ENCODE peak calls at places on chromosomes 3 and 15, in five cellular contexts. S is A549, A is adrenal gland, T is adipocyte, E is uterus. H is an unnamed sample.
A peak's percentile ranks its signal among the peaks of the same experiment; 100 is the strongest.

GRCh38 chr3:24254649-24255048 is 240.0 kb downstream of the THRB start:
- DNase-seq in S (no peak), A (no peak), T (peak; percentile 75), E (no peak), H (no peak)

GRCh38 chr3:18153571-18154173 is 271.5 kb downstream of the SATB1 start:
- DNase-seq in S (peak; percentile 86), A (no peak), T (peak; percentile 84), E (no peak), H (no peak)

GRCh38 chr15:45100884-45101622 is 12.9 kb downstream of the DUOX2 start:
- DNase-seq in S (no peak), A (no peak), T (no peak), E (no peak), H (no peak)

GRCh38 chr15:69156726-69157381 is 3.6 kb upstream of the GLCE start:
- DNase-seq in S (no peak), A (no peak), T (no peak), E (no peak), H (no peak)

GRCh38 chr15:78927077-78927790 is 17.6 kb downstream of the CTSH start:
- DNase-seq in S (no peak), A (no peak), T (no peak), E (no peak), H (no peak)

GRCh38 chr15:60351066-60351465 is 46.7 kb downstream of the ANXA2 start:
- DNase-seq in S (peak; percentile 28), A (no peak), T (no peak), E (no peak), H (no peak)

GRCh38 chr3:193884652-193885051 is 251.3 kb upstream of the HES1 start:
- DNase-seq in S (no peak), A (no peak), T (no peak), E (no peak), H (no peak)

GRCh38 chr3:33883538-33884203 is 85.2 kb downstream of the PDCD6IP start:
- DNase-seq in S (peak; percentile 33), A (no peak), T (peak; percentile 83), E (no peak), H (no peak)

GRCh38 chr3:177598110-177598833 is 401.0 kb upstream of the TBL1XR1 start:
- DNase-seq in S (no peak), A (no peak), T (no peak), E (no peak), H (no peak)
- H3K4me1 ChIP-seq in S (peaks cover 60% of the 10 kb centered on the region), A (peaks cover 43% of the 10 kb centered on the region), T (peaks cover 55% of the 10 kb centered on the region), E (peaks cover 7% of the 10 kb centered on the region), H (peaks cover 67% of the 10 kb centered on the region)

DNA sequence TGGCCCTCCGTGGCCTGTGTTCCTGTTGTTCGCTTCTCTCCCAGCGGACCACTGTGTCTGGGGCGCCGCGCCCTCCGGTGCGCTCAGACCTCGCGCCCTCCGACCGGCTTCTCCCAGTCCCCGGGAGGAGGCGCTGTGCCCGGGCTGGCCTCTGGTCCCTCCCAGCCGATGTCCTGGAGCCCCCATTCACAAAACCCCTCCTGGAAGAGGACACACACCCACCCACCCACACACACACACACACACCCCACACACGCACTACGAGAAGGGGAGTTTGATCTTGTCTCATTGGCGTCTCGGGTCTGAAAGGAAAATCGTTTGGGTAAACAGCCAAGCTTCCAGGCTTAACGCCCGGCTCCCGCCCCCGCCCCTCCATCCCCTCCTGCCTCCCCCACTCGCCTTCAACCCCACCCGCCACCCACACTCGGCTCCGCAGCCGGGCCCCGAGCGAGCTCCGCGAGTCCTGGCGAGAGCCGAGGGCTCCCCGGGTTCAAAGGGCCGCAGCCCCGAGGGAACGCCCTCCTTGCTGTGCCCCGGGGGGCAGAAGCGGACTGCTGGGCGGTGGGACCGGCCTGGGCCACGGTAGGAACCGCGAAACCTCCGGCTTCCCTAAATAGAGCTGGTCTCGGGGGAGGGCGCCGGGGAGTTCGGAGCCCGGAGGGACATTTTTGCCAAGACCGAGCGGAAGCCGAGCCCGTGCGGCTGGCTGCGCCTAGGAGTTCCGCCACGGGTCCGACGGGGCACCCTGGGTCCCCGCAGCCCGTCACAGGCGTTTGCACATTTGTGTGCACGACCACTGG is 23.6 kb downstream of the NR2F2 start:
- DNase-seq in S (no peak), A (no peak), T (peak; percentile 79), E (peak; percentile 85), H (no peak)
- H3K4me3 ChIP-seq in S (peak overlapping the region; percentile 62), A (peak overlapping the region; percentile 57), T (peak overlapping the region; percentile 85), E (peak overlapping the region; percentile 59), H (peak overlapping the region; percentile 60)

DNA sequence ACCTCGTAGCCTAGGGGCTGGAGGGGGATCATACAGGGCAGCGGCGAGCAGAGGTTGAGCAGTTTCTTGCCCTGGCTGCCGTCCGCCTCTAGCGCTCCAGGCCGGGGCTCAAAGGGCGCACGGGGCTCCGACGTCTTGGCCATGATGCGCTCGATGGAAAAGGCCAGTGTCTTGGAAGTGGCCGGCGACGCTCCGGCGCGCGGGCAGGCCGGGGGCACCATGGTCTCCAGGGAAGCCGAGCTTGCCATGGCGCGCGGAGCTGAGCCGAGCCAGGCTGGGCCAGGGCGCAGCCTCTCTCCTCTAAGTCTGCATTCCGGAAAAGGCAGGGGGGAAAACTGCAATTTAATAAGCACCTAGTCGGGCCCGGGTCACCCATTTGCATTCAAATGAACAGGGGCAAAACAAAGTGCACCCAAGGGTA is 719 bp downstream of the FEZF2 start:
- DNase-seq in S (peak; percentile 17), A (no peak), T (peak; percentile 7), E (no peak), H (no peak)
- H3K4me1 ChIP-seq in S (peaks cover 3% of the 10 kb centered on the region), A (peaks cover 19% of the 10 kb centered on the region), T (peaks cover 17% of the 10 kb centered on the region), E (peaks cover 27% of the 10 kb centered on the region), H (peaks cover 20% of the 10 kb centered on the region)

GRCh38 chr15:33066584-33066983 is 127.9 kb downstream of the FMN1 start:
- DNase-seq in S (no peak), A (no peak), T (no peak), E (no peak), H (no peak)

GRCh38 chr15:33068007-33068441 is 126.5 kb downstream of the FMN1 start:
- DNase-seq in S (peak; percentile 67), A (peak; percentile 68), T (peak; percentile 69), E (no peak), H (peak; percentile 89)

GRCh38 chr15:33067456-33067855 is 127.1 kb downstream of the FMN1 start:
- DNase-seq in S (no peak), A (no peak), T (peak; percentile 58), E (no peak), H (no peak)

GRCh38 chr15:33069161-33069560 is 125.4 kb downstream of the FMN1 start:
- DNase-seq in S (no peak), A (no peak), T (no peak), E (no peak), H (no peak)

GRCh38 chr15:33068531-33068990 is 126.0 kb downstream of the FMN1 start:
- DNase-seq in S (peak; percentile 81), A (no peak), T (peak; percentile 50), E (no peak), H (peak; percentile 89)
- H3K4me3 ChIP-seq in S (peak overlapping the region; percentile 26), A (no peak overlapping the region), T (no peak overlapping the region), E (no peak overlapping the region), H (peak overlapping the region; percentile 45)

GRCh38 chr3:11476814-11477213 is 166.9 kb downstream of the VGLL4 start:
- DNase-seq in S (no peak), A (no peak), T (peak; percentile 26), E (no peak), H (no peak)
- H3K4me1 ChIP-seq in S (peaks cover 26% of the 10 kb centered on the region), A (peaks cover 4% of the 10 kb centered on the region), T (peaks cover 19% of the 10 kb centered on the region), E (peaks cover 10% of the 10 kb centered on the region), H (peaks cover 30% of the 10 kb centered on the region)

DNA sequence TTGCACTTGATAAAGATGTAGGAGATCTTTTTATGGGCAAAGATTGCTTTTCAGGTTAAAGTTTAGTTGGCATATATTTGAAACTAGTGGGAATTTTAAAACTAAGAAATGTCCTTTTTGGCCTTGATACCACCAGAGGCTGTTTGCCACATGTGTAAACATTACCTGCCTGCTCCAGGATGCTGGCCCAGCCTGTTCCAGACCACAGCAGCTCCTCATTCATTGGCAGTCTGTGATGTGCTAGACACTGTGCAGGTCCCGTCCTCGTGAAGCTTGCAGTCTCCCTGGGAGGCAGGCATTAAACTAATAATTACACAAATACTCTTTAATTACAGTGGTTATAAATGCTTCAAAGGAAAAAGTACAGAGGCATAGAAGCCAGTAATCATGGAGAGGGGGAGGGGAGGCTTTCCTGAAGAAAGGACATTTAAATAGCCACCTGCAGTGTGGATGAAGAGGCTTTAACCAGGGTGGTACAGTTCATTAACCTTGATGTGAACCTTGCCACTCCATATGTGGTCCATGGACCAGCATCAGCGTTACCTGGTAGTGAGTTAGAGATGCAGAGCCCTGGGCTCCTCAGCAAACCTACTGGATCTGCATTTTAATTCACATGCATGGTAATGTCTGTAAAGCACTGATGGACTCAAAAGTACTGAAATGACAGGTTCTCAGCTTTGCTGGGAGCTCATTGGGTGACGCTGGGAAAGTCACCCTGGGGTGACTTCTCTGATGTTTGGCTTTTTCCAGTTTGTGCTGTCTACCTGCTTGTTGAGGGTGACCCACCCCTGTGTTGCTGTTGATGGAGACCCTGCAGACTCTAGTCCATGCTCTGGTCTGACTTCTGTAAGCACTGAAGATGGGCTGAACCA is 5.3 kb downstream of the ZNF710 start:
- DNase-seq in S (no peak), A (no peak), T (no peak), E (no peak), H (no peak)
- H3K4me3 ChIP-seq in S (no peak overlapping the region), A (no peak overlapping the region), T (no peak overlapping the region), E (no peak overlapping the region), H (no peak overlapping the region)

GRCh38 chr15:39783244-39783820 is 691 bp upstream of the FSIP1 start:
- DNase-seq in S (no peak), A (no peak), T (peak; percentile 42), E (no peak), H (no peak)

GRCh38 chr15:39781967-39782292 is 711 bp downstream of the FSIP1 start:
- DNase-seq in S (no peak), A (no peak), T (no peak), E (no peak), H (no peak)

GRCh38 chr15:39784125-39784524 is 1.5 kb upstream of the FSIP1 start:
- DNase-seq in S (no peak), A (no peak), T (peak; percentile 58), E (no peak), H (no peak)

GRCh38 chr15:39782441-39783138 is at the start of gene FSIP1:
- DNase-seq in S (peak; percentile 94), A (peak; percentile 99), T (peak; percentile 99), E (peak; percentile 96), H (peak; percentile 98)

GRCh38 chr15:39781147-39781966 is 1.3 kb downstream of the FSIP1 start:
- DNase-seq in S (no peak), A (no peak), T (no peak), E (no peak), H (no peak)
- H3K4me1 ChIP-seq in S (peaks cover 15% of the 10 kb centered on the region), A (peaks cover 16% of the 10 kb centered on the region), T (peaks cover 9% of the 10 kb centered on the region), E (peaks cover 6% of the 10 kb centered on the region), H (peaks cover 25% of the 10 kb centered on the region)

GRCh38 chr15:40306908-40307307 is 827 bp downstream of the PLCB2 start:
- DNase-seq in S (no peak), A (no peak), T (no peak), E (no peak), H (no peak)
- H3K4me3 ChIP-seq in S (no peak overlapping the region), A (no peak overlapping the region), T (no peak overlapping the region), E (no peak overlapping the region), H (peak overlapping the region; percentile 55)

H was measured in lower lobe of right lung.